ENCODE peak calls at places on chromosomes 6 and 20, in four cellular contexts. M, C, Q and S are unnamed samples.

GRCh38 chr20:33656010-33656782 is 5.9 kb upstream of the C20orf144 start:
- DNase-seq in M (no peak), C (no peak), Q (no peak), S (no peak)

GRCh38 chr20:51899674-51900073 is 97.4 kb upstream of the SALL4 start:
- DNase-seq in M (no peak), C (no peak), Q (no peak), S (no peak)

GRCh38 chr6:17905611-17906592 is 81.5 kb downstream of the KIF13A start:
- DNase-seq in M (no peak), C (peak; percentile 42), Q (no peak), S (no peak)

GRCh38 chr6:166664135-166664534 is 37.1 kb upstream of the RPS6KA2 start:
- DNase-seq in M (no peak), C (no peak), Q (no peak), S (no peak)

GRCh38 chr6:17212541-17213371 is 68.4 kb upstream of the RBM24 start:
- DNase-seq in M (peak; percentile 15), C (no peak), Q (no peak), S (no peak)

GRCh38 chr6:44627879-44628271 is 240.4 kb downstream of the CDC5L start:
- DNase-seq in M (no peak), C (no peak), Q (no peak), S (no peak)

GRCh38 chr20:21353236-21353635 is 44.1 kb downstream of the NKX2-4 start:
- DNase-seq in M (no peak), C (peak; percentile 21), Q (no peak), S (no peak)

GRCh38 chr6:11012295-11012754 is 31.8 kb downstream of the ELOVL2 start:
- DNase-seq in M (no peak), C (no peak), Q (no peak), S (no peak)

GRCh38 chr6:71602385-71602949 is 283.9 kb upstream of the RIMS1 start:
- DNase-seq in M (no peak), C (peak; percentile 83), Q (no peak), S (no peak)

GRCh38 chr6:10146723-10147451 is 268.0 kb downstream of the TFAP2A start:
- DNase-seq in M (peak; percentile 71), C (no peak), Q (no peak), S (peak; percentile 4)

GRCh38 chr20:59400666-59401065 is 100.3 kb downstream of the EDN3 start:
- DNase-seq in M (no peak), C (no peak), Q (no peak), S (no peak)

GRCh38 chr6:113246186-113246585 is 611.0 kb upstream of the MARCKS start:
- DNase-seq in M (no peak), C (no peak), Q (no peak), S (no peak)

GRCh38 chr6:106643061-106643460 is 13.7 kb downstream of the QRSL1 start:
- DNase-seq in M (no peak), C (no peak), Q (no peak), S (no peak)